ENCODE peak calls at places on chromosomes 6 and 20, in four cellular contexts. One of them, this sample, is unnamed.

GRCh38 chr6:32439708-32440214 is at the start of gene HLA-DRA:
- DNase-seq in H9: peak
- DNase-seq in mesendoderm: peak
- DNase-seq in IMR-90: peak
- DNase-seq in this sample: no peak

GRCh38 chr6:139588734-139589418 is 214.4 kb upstream of the CITED2 start:
- DNase-seq in IMR-90: peak
- DNase-seq in H9: no peak
- DNase-seq in mesendoderm: no peak
- DNase-seq in this sample: no peak

GRCh38 chr6:5115168-5115567 is 30.0 kb downstream of the PPP1R3G start:
- DNase-seq in IMR-90: peak
- DNase-seq in mesendoderm: no peak
- DNase-seq in H9: no peak
- DNase-seq in this sample: no peak

GRCh38 chr20:44350567-44350966 is 4.9 kb upstream of the HNF4A start:
- DNase-seq in IMR-90: no peak
- DNase-seq in H9: no peak
- DNase-seq in mesendoderm: no peak
- DNase-seq in this sample: no peak

GRCh38 chr20:52104546-52105044 is 87.0 kb downstream of the ZFP64 start:
- DNase-seq in H9: peak
- DNase-seq in mesendoderm: peak
- DNase-seq in IMR-90: peak
- DNase-seq in this sample: peak

GRCh38 chr6:153503810-153504209 is 372.7 kb upstream of the RGS17 start:
- DNase-seq in H9: peak
- DNase-seq in mesendoderm: peak
- DNase-seq in IMR-90: no peak
- DNase-seq in this sample: peak

GRCh38 chr6:116497089-116497676 is 14.3 kb upstream of the CALHM5 start:
- DNase-seq in H9: no peak
- DNase-seq in IMR-90: peak
- DNase-seq in mesendoderm: no peak
- DNase-seq in this sample: no peak

GRCh38 chr6:107565165-107565723 is 75.3 kb downstream of the SOBP start:
- DNase-seq in H9: no peak
- DNase-seq in mesendoderm: no peak
- DNase-seq in IMR-90: no peak
- DNase-seq in this sample: no peak

GRCh38 chr6:149337330-149337729 is 19.8 kb downstream of the TAB2 start:
- DNase-seq in IMR-90: peak
- DNase-seq in H9: no peak
- DNase-seq in mesendoderm: no peak
- DNase-seq in this sample: no peak

GRCh38 chr6:9405369-9405768 is 970.0 kb upstream of the SLC35B3 start:
- DNase-seq in H9: no peak
- DNase-seq in IMR-90: peak
- DNase-seq in mesendoderm: peak
- DNase-seq in this sample: no peak

GRCh38 chr20:47067776-47068175 is 173.1 kb downstream of the EYA2 start:
- DNase-seq in mesendoderm: no peak
- DNase-seq in IMR-90: peak
- DNase-seq in H9: no peak
- DNase-seq in this sample: no peak

GRCh38 chr20:45867811-45868176 is 10.4 kb downstream of the ZSWIM3 start:
- DNase-seq in H9: no peak
- DNase-seq in IMR-90: peak
- DNase-seq in mesendoderm: peak
- DNase-seq in this sample: no peak

GRCh38 chr6:2596222-2596621 is 154.5 kb downstream of the MYLK4 start:
- DNase-seq in IMR-90: no peak
- DNase-seq in mesendoderm: peak
- DNase-seq in H9: peak
- DNase-seq in this sample: peak

GRCh38 chr6:108113557-108114519 is 39.3 kb upstream of the OSTM1 start:
- DNase-seq in IMR-90: peak
- DNase-seq in H9: peak
- DNase-seq in mesendoderm: peak
- DNase-seq in this sample: no peak

GRCh38 chr6:50661636-50662035 is 51.7 kb upstream of the TFAP2D start:
- DNase-seq in mesendoderm: no peak
- DNase-seq in H9: no peak
- DNase-seq in IMR-90: no peak
- DNase-seq in this sample: no peak

GRCh38 chr20:32463642-32464400 is 105.7 kb downstream of the ASXL1 start:
- DNase-seq in IMR-90: no peak
- DNase-seq in mesendoderm: no peak
- DNase-seq in H9: no peak
- DNase-seq in this sample: no peak

GRCh38 chr20:25033250-25033940 is 24.5 kb downstream of the ACSS1 start:
- DNase-seq in mesendoderm: no peak
- DNase-seq in H9: no peak
- DNase-seq in IMR-90: no peak
- DNase-seq in this sample: no peak

GRCh38 chr6:111721677-111722219 is 116.1 kb upstream of the TRAF3IP2 start:
- DNase-seq in H9: peak
- DNase-seq in IMR-90: peak
- DNase-seq in mesendoderm: peak
- DNase-seq in this sample: peak

GRCh38 chr20:36932476-36933426 is 18.8 kb downstream of the SAMHD1 start:
- DNase-seq in mesendoderm: no peak
- DNase-seq in IMR-90: peak
- DNase-seq in H9: no peak
- DNase-seq in this sample: no peak

GRCh38 chr20:63545814-63546213 is 1.7 kb downstream of the SRMS start:
- DNase-seq in mesendoderm: no peak
- DNase-seq in IMR-90: no peak
- DNase-seq in H9: no peak
- DNase-seq in this sample: no peak

GRCh38 chr20:1062334-1063015 is 55.9 kb upstream of the PSMF1 start:
- DNase-seq in IMR-90: no peak
- DNase-seq in H9: no peak
- DNase-seq in mesendoderm: peak
- DNase-seq in this sample: no peak

GRCh38 chr20:46084805-46085792 is 4.7 kb downstream of the NCOA5 start:
- DNase-seq in IMR-90: peak
- DNase-seq in H9: no peak
- DNase-seq in mesendoderm: peak
- DNase-seq in this sample: no peak

GRCh38 chr6:52417675-52418111 is 2.4 kb upstream of the EFHC1 start:
- DNase-seq in mesendoderm: peak
- DNase-seq in H9: no peak
- DNase-seq in IMR-90: peak
- DNase-seq in this sample: no peak

GRCh38 chr6:151850479-151850878 is 43.0 kb downstream of the ESR1 start:
- DNase-seq in IMR-90: no peak
- DNase-seq in H9: no peak
- DNase-seq in mesendoderm: peak
- DNase-seq in this sample: no peak

GRCh38 chr6:11971154-11971553 is 41.0 kb upstream of the HIVEP1 start:
- DNase-seq in mesendoderm: no peak
- DNase-seq in IMR-90: peak
- DNase-seq in H9: no peak
- DNase-seq in this sample: no peak

GRCh38 chr6:11973238-11973637 is 38.9 kb upstream of the HIVEP1 start:
- DNase-seq in IMR-90: no peak
- DNase-seq in H9: no peak
- DNase-seq in mesendoderm: no peak
- DNase-seq in this sample: no peak

GRCh38 chr6:11972806-11973205 is 39.3 kb upstream of the HIVEP1 start:
- DNase-seq in H9: no peak
- DNase-seq in IMR-90: no peak
- DNase-seq in mesendoderm: no peak
- DNase-seq in this sample: no peak

GRCh38 chr6:11974089-11974488 is 38.0 kb upstream of the HIVEP1 start:
- DNase-seq in mesendoderm: no peak
- DNase-seq in IMR-90: peak
- DNase-seq in H9: no peak
- DNase-seq in this sample: no peak

GRCh38 chr6:11972270-11972669 is 39.8 kb upstream of the HIVEP1 start:
- DNase-seq in mesendoderm: no peak
- DNase-seq in IMR-90: no peak
- DNase-seq in H9: no peak
- DNase-seq in this sample: no peak
- H4K5ac ChIP-seq in mesendoderm: no peak
- H4K5ac ChIP-seq in IMR-90: peak
- H4K5ac ChIP-seq in H9: no peak
- H4K5ac ChIP-seq in this sample: no peak

GRCh38 chr6:129206761-129207330 is 323.9 kb downstream of the LAMA2 start:
- DNase-seq in IMR-90: no peak
- DNase-seq in H9: no peak
- DNase-seq in mesendoderm: no peak
- DNase-seq in this sample: no peak

GRCh38 chr6:129207832-129208231 is 324.9 kb downstream of the LAMA2 start:
- DNase-seq in mesendoderm: no peak
- DNase-seq in IMR-90: no peak
- DNase-seq in H9: no peak
- DNase-seq in this sample: no peak

GRCh38 chr6:129208415-129209034 is 325.6 kb downstream of the LAMA2 start:
- DNase-seq in mesendoderm: no peak
- DNase-seq in H9: no peak
- DNase-seq in IMR-90: no peak
- DNase-seq in this sample: no peak

GRCh38 chr6:129200151-129200550 is 317.2 kb downstream of the LAMA2 start:
- DNase-seq in IMR-90: no peak
- DNase-seq in mesendoderm: no peak
- DNase-seq in H9: no peak
- DNase-seq in this sample: no peak

GRCh38 chr6:129203190-129203900 is 320.4 kb downstream of the LAMA2 start:
- DNase-seq in IMR-90: no peak
- DNase-seq in mesendoderm: no peak
- DNase-seq in H9: no peak
- DNase-seq in this sample: no peak
- H4K5ac ChIP-seq in IMR-90: no peak
- H4K5ac ChIP-seq in mesendoderm: no peak
- H4K5ac ChIP-seq in H9: no peak
- H4K5ac ChIP-seq in this sample: no peak

DNA sequence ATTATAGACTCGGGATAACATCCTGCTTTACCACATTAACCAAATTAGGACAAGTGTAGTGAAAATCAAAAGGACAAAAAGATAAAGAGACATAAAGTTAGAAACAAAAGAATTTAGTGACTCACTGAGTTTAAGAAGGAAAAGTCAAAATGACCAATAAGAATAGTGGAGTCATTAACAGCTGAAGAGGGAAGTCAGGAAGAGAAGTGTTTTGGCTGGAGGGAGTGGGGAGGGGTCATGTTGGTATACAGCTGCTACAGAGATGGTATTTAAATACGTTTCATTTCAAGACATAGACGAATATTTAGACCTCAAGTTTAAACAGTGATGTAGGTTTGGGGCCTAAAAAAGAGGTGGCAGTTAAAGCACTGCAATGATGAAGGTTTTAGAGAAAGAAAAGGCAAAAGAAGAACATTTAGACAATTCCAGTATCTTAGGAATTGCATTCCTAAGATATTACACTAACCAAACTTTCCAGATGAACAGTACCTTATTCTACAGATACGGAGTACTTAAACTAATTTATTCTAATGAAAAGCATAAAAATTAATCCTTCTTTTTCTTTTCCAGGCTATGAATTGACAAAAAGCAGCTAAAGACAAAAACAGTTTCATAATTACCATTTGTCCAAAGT is 10.6 kb downstream of the FKBP5 start:
- DNase-seq in H9: no peak
- DNase-seq in mesendoderm: no peak
- DNase-seq in IMR-90: peak
- DNase-seq in this sample: no peak
- H4K5ac ChIP-seq in H9: no peak
- H4K5ac ChIP-seq in mesendoderm: no peak
- H4K5ac ChIP-seq in IMR-90: peak
- H4K5ac ChIP-seq in this sample: no peak

GRCh38 chr6:168169624-168170023 is 90.6 kb upstream of the FRMD1 start:
- DNase-seq in IMR-90: no peak
- DNase-seq in H9: peak
- DNase-seq in mesendoderm: no peak
- DNase-seq in this sample: peak
- H4K5ac ChIP-seq in IMR-90: no peak
- H4K5ac ChIP-seq in H9: no peak
- H4K5ac ChIP-seq in mesendoderm: no peak
- H4K5ac ChIP-seq in this sample: no peak

This sample was measured in H1.